ENCODE peak calls at places on chromosomes 6 and 20, in ten cellular contexts. I is fibroblast of lung, E is left lung, Q is mucosa of descending colon, K is neural progenitor cell, J is ovary, F is breast epithelium, Z is heart right ventricle, R is tibial artery, B is psoas muscle. O is an unnamed sample. For H3K36me3 and H3K9me3, the result is how much of the 10 kb centered on the place peaks cover.

GRCh38 chr20:47202765-47203667 is 153.5 kb downstream of the ZMYND8 start:
- DNase-seq in Q (no peak), Z (no peak), I (no peak), K (no peak), J (no peak), B (peak), F (no peak), R (no peak), E (no peak), O (no peak)

GRCh38 chr6:169863149-169863525 is 111.7 kb downstream of the ERMARD start:
- DNase-seq in B (no peak), Q (no peak), Z (no peak), F (no peak), J (no peak), R (peak), I (no peak), E (no peak), K (no peak), O (no peak)

GRCh38 chr20:33731693-33732165 is at the start of gene ZNF341:
- DNase-seq in K (peak), J (peak), Z (peak), R (peak), F (peak), E (peak), I (no peak), Q (peak), B (peak), O (peak)

GRCh38 chr20:10449270-10449669 is 14.2 kb downstream of the SLX4IP start:
- DNase-seq in F (no peak), J (no peak), Z (no peak), I (no peak), E (no peak), B (no peak), K (no peak), Q (no peak), R (no peak), O (no peak)

GRCh38 chr20:15555913-15556312 is 1017.3 kb downstream of the KIF16B start:
- DNase-seq in Z (no peak), F (no peak), R (no peak), I (no peak), Q (no peak), J (no peak), B (no peak), K (no peak), E (no peak), O (no peak)

GRCh38 chr20:39059036-39059435 is 96.9 kb downstream of the DHX35 start:
- DNase-seq in Z (no peak), I (no peak), E (no peak), B (no peak), K (no peak), F (no peak), R (no peak), J (no peak), Q (no peak), O (no peak)

GRCh38 chr6:158559338-158559894 is 475 bp upstream of the TMEM181 start:
- DNase-seq in Q (no peak), R (no peak), F (no peak), K (no peak), I (no peak), E (no peak), Z (no peak), J (no peak), B (no peak), O (no peak)

GRCh38 chr6:16824804-16825777 is 63.8 kb upstream of the ATXN1 start:
- DNase-seq in B (no peak), F (no peak), E (no peak), Z (no peak), R (no peak), J (no peak), Q (no peak), I (no peak), K (no peak), O (no peak)

GRCh38 chr20:49268600-49269365 is 9.1 kb downstream of the ZNFX1 start:
- DNase-seq in I (peak), Z (no peak), K (no peak), Q (no peak), R (no peak), J (no peak), E (no peak), F (no peak), B (no peak), O (no peak)

GRCh38 chr20:45336530-45337366 is 11.5 kb downstream of the SDC4 start:
- DNase-seq in R (peak), F (peak), B (peak), Q (no peak), J (no peak), K (no peak), I (peak), Z (no peak), E (no peak), O (peak)

GRCh38 chr6:111572216-111572706 is 33.4 kb downstream of the TRAF3IP2 start:
- DNase-seq in Z (no peak), J (no peak), F (no peak), I (no peak), K (no peak), Q (no peak), B (no peak), E (no peak), R (no peak), O (no peak)

GRCh38 chr6:111573118-111573883 is 32.4 kb downstream of the TRAF3IP2 start:
- DNase-seq in J (peak), E (no peak), Z (no peak), R (peak), I (peak), B (no peak), K (peak), Q (no peak), F (peak), O (no peak)

GRCh38 chr6:111569951-111570350 is 35.7 kb downstream of the TRAF3IP2 start:
- DNase-seq in I (no peak), Z (no peak), R (no peak), J (no peak), E (no peak), K (no peak), B (no peak), F (no peak), Q (no peak), O (no peak)

GRCh38 chr6:111576302-111576701 is 29.4 kb downstream of the TRAF3IP2 start:
- DNase-seq in E (no peak), B (no peak), K (no peak), F (no peak), R (no peak), Q (no peak), Z (no peak), J (no peak), I (no peak), O (no peak)

DNA sequence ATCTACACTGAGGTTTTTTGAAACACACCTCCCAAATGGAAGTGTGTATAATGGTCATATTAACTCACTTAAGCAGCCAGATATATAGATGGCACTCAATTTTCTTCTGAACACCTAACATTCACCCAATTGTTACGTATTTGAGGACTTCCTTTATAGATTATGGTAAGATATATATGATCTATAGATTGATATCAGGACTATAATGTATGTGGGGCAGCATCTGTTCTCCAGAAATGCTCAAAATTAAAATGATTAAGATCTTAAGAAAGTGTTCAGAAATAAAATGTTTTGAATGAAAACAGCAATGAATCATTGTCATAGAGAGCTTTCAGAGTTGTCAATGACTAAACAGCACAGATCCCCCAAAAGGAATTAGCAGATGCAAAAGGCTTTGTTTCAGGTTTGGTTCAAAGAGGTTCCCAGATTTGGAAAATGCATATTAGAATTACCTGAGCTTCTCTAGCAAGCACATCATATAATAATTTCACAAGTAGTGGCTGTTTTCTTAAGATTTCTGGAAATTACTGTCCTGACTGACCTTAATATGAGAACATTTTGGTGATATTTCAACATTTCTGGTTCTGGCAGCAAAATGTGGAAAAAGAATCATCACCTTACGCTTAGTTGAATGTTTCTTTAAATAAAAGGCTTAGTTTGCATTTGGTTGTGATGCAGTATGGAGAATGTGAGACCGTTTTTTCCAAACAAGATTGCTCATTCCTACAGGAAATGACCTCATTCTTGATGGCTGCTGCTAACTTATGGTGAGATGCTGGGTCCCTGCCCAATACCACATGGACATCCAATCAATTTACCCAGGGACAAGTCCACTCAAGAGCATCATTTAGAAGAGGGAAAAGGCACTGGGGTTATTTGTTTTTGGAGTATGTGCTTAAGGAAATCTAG is 31.5 kb downstream of the TRAF3IP2 start:
- DNase-seq in R (no peak), Z (no peak), Q (no peak), J (no peak), K (no peak), E (no peak), F (no peak), B (no peak), I (peak), O (peak)
- H3K36me3 ChIP-seq in R (under half), Z (under half), Q (under half), J (under half), K (under half), E (half or more), F (under half), B (under half), I (under half), O (under half)

GRCh38 chr20:56257604-56258003 is 9.1 kb downstream of the MC3R start:
- DNase-seq in I (no peak), K (no peak), J (no peak), R (no peak), Q (no peak), F (no peak), Z (no peak), B (no peak), E (no peak), O (no peak)
- H3K9me3 ChIP-seq in I (under half), K (under half), J (under half), R (under half), Q (under half), F (under half), Z (under half), B (under half), E (under half), O (under half)

DNA sequence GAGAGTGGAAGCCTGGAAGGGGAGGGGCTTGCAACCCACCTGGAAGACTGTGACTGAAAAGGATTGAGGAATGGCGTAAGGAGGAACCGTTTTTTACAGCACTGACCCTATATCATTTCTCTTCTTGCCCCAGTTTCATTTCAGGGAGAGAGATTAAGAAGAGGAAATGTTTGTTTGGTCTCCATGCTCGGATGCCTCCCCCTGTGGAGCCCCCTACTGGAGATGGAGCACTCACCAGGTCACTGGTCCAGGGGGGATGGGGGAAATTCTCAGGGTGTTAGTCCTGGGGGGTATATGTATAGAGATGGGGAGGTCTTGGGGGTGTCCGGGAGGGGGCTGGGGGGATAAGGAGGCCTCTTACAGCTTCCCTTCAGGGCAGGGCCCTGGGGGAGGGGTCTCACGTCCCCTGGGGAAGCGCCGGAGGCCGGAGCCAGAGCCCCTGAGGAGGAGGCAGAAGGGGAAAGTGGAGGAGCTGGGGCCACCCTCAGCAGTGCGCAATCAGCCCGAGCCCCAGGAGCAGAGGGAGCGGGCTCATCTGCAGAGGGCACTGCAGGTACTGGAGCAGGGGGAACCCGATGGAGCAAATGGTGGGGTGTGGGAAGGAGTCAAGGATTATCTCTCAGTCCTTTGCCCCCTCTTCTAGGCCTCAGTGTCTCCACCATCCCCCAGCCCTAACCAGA is 3.2 kb downstream of the CUTA start:
- DNase-seq in E (no peak), Z (no peak), F (no peak), B (no peak), K (peak), I (no peak), Q (no peak), R (no peak), J (no peak), O (no peak)
- TF ChIP-seq CTCF in E (no peak), Z (no peak), F (no peak), B (no peak), K (peak), I (peak), Q (no peak), R (no peak), J (no peak), O (no peak)

DNA sequence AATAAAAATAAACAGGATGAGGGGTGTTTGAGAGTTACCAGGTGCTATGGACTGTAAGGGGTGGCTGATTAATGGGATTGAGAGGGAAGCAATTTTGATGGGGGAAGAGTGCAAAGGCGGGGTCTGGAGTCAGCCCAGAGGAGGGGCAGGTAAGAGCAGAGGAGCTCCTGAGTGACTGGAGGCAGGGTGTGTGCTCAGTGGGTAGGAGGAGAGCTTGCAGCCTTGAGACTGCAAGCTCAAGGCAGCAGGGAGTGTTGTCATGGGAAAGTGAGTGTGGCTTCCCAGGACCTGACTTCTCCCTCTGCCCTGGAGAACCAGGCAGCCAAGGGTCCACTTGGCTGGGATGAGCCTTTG is 54.2 kb downstream of the RAB44 start:
- DNase-seq in J (no peak), F (no peak), Z (no peak), B (no peak), E (no peak), R (no peak), Q (no peak), K (no peak), I (no peak), O (no peak)
- H3K36me3 ChIP-seq in J (under half), F (under half), Z (under half), B (under half), E (under half), R (under half), Q (under half), K (under half), I (under half), O (under half)

DNA sequence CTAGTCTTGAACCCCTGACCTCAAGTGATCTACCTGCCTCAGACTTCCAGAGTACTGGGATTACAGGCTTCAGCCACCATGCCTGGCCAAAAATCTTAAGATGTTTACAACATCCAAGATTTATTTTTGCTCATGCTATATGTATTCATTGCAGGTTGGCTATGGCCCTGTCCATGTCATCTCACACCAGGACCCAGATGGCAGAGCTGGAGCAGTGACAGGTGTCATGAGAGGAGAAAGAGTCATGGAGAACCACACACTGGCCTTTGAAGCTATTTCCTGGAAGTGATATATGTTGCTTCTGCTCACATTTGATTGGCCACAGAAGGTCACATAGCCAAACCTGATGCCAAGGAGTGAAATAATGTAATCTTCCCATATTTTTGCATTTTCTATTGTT is 13.8 kb upstream of the DDR1 start:
- DNase-seq in E (no peak), Q (no peak), F (no peak), I (no peak), B (no peak), R (no peak), J (no peak), Z (no peak), K (no peak), O (no peak)
- H3K9me3 ChIP-seq in E (under half), Q (under half), F (under half), I (under half), B (under half), R (under half), J (under half), Z (under half), K (under half), O (under half)

GRCh38 chr6:4259391-4259790 is 124.0 kb upstream of the ECI2 start:
- DNase-seq in E (no peak), J (no peak), I (no peak), B (no peak), K (no peak), Z (no peak), F (no peak), R (no peak), Q (no peak), O (no peak)

GRCh38 chr6:4258733-4259132 is 123.4 kb upstream of the ECI2 start:
- DNase-seq in B (no peak), K (peak), J (no peak), I (no peak), Q (no peak), E (no peak), Z (no peak), R (no peak), F (no peak), O (no peak)

GRCh38 chr6:4250645-4251044 is 115.3 kb upstream of the ECI2 start:
- DNase-seq in Z (no peak), E (no peak), K (no peak), J (no peak), F (no peak), Q (no peak), I (no peak), B (no peak), R (no peak), O (no peak)

GRCh38 chr6:4256969-4257368 is 121.6 kb upstream of the ECI2 start:
- DNase-seq in I (no peak), J (no peak), Z (no peak), Q (no peak), B (no peak), K (no peak), E (no peak), F (no peak), R (no peak), O (no peak)

DNA sequence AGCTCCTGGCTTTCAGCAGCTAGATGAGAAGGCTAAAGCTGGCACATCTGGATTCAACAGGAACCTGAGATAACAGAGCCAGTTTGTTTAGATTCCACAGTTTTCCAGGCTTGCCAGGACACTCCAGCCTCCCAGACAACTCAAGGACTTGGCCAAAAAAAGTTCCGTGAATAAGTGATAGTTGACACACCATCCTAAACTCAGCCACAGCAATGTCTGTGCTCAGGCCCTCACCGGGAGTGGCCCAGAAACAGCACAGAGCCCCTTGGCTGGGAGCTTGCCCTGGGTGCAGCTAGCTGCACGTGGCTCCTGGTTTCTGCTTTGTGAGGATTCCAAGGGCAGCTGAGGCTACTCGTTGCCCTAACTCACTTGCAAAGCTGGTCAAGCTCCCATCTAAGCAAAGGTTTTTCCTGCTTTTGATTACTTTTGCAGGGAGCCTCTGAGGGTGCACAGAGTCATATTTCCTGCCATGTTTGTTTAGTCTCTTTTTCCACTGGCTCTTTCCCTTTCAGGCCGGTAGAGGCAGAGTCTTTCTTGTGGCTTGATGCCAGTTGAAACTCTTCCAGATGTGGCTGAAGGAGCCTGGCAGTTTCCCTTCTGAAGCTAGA is 118.3 kb upstream of the ECI2 start:
- DNase-seq in K (no peak), F (no peak), I (peak), Z (peak), B (no peak), R (no peak), Q (peak), E (no peak), J (no peak), O (no peak)
- TF ChIP-seq CTCF in K (no peak), F (no peak), I (peak), Z (peak), B (peak), R (peak), Q (no peak), E (peak), J (no peak), O (peak)

DNA sequence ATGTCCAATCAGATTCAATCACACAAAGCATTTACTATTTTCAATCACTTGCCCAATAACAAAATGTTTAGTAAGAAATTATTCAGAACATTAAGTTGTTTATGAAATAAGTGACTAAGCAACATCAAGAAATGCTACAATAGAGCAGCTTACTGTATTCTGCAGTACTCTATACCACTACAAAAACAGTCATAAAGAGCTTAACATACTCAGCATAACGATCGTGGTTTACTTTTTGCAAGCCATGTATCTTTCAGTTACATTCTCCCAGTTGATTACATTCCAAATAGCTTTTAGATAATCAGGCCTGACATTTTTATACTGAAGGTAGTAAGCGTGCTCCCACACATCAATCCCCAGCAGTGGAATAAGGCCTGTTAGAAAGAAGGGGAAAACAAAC is 10.8 kb downstream of the SOD2 start:
- DNase-seq in Z (no peak), F (no peak), J (no peak), E (no peak), R (no peak), B (no peak), I (no peak), Q (no peak), K (no peak), O (no peak)
- H3K36me3 ChIP-seq in Z (under half), F (under half), J (under half), E (half or more), R (half or more), B (under half), I (under half), Q (under half), K (under half), O (under half)

GRCh38 chr20:31257364-31257763 is at the start of gene DEFB115:
- DNase-seq in R (no peak), J (no peak), I (no peak), E (no peak), Z (no peak), K (no peak), F (no peak), Q (no peak), B (no peak), O (no peak)
- H3K9me3 ChIP-seq in R (under half), J (under half), I (under half), E (under half), Z (under half), K (half or more), F (under half), Q (under half), B (under half), O (under half)

GRCh38 chr6:26543953-26544352 is 5.8 kb downstream of the HMGN4 start:
- DNase-seq in K (no peak), J (no peak), I (peak), F (no peak), R (no peak), Z (no peak), B (no peak), Q (no peak), E (no peak), O (no peak)
- TF ChIP-seq CTCF in K (peak), J (no peak), I (peak), F (peak), R (peak), Z (no peak), B (peak), Q (no peak), E (no peak), O (peak)

GRCh38 chr20:17958326-17959256 is 10.0 kb downstream of the SNX5 start:
- DNase-seq in E (no peak), J (no peak), Q (no peak), F (no peak), K (no peak), B (no peak), R (no peak), Z (no peak), I (peak), O (no peak)
- H3K36me3 ChIP-seq in E (under half), J (under half), Q (under half), F (under half), K (under half), B (under half), R (under half), Z (under half), I (under half), O (under half)